ENCODE peak calls at places on chromosomes 12 and 14, in nine cellular contexts. U is HFFc6; T is activated naive CD8-positive, alpha-beta T cell treated with anti-CD3 and anti-CD28 coated beads for 36 hours; O is stimulated activated CD8-positive, alpha-beta memory T cell treated with anti-CD3 and anti-CD28 coated beads, Interleukin-4, amount 100 ng/mL, for 1 hour; V is NCI-H187 treated with DMSO at 0.1 percent for 48 hours; K is mucosa of gallbladder; A is body of pancreas; B is caudate nucleus; I is CD4-positive, alpha-beta memory T cell. Y is an unnamed sample.

GRCh38 chr12:2980630-2981029 is 21.4 kb downstream of the TEAD4 start:
- DNase-seq in U (no peak), T (no peak), O (no peak), V (no peak), K (no peak), A (no peak), B (no peak), I (no peak), Y (no peak)

GRCh38 chr12:64184216-64184615 is 37.9 kb downstream of the KICS2 start:
- DNase-seq in U (no peak), T (no peak), O (no peak), V (no peak), K (no peak), A (no peak), B (no peak), I (no peak), Y (no peak)

GRCh38 chr14:76091036-76091435 is 60.7 kb upstream of the GPATCH2L start:
- DNase-seq in U (peak), T (no peak), O (no peak), V (no peak), K (no peak), A (peak), B (no peak), I (no peak), Y (no peak)

GRCh38 chr14:61147898-61148549 is 133.1 kb downstream of the TMEM30B start:
- DNase-seq in U (peak), T (no peak), O (no peak), V (no peak), K (no peak), A (no peak), B (peak), I (no peak), Y (no peak)

GRCh38 chr12:132285311-132285741 is 44.1 kb downstream of the GALNT9 start:
- DNase-seq in U (no peak), T (no peak), O (no peak), V (no peak), K (no peak), A (no peak), B (no peak), I (no peak), Y (no peak)

GRCh38 chr12:6635375-6635855 is 344 bp downstream of the LPAR5 start:
- DNase-seq in U (no peak), T (peak), O (peak), V (no peak), K (no peak), A (no peak), B (no peak), I (peak), Y (no peak)

GRCh38 chr12:49336645-49337584 is at the start of gene C1QL4:
- DNase-seq in U (peak), T (peak), O (peak), V (peak), K (peak), A (peak), B (peak), I (peak), Y (peak)

GRCh38 chr12:80551897-80552296 is 107.9 kb downstream of the PTPRQ start:
- DNase-seq in U (peak), T (no peak), O (no peak), V (no peak), K (no peak), A (peak), B (no peak), I (no peak), Y (no peak)

GRCh38 chr14:65239897-65240296 is 137.6 kb upstream of the MAX start:
- DNase-seq in U (no peak), T (no peak), O (no peak), V (no peak), K (no peak), A (no peak), B (no peak), I (no peak), Y (no peak)

GRCh38 chr12:7131502-7131866 is 1.3 kb downstream of the CLSTN3 start:
- DNase-seq in U (no peak), T (peak), O (no peak), V (no peak), K (no peak), A (no peak), B (no peak), I (peak), Y (no peak)

GRCh38 chr14:23122086-23122485 is 3.0 kb upstream of the CEBPE start:
- DNase-seq in U (no peak), T (no peak), O (no peak), V (no peak), K (no peak), A (no peak), B (no peak), I (no peak), Y (no peak)

GRCh38 chr14:71956920-71957563 is 24.8 kb downstream of the RGS6 start:
- DNase-seq in U (no peak), T (no peak), O (no peak), V (no peak), K (no peak), A (no peak), B (no peak), I (no peak), Y (no peak)

GRCh38 chr12:112858776-112859175 is 48.0 kb upstream of the OAS1 start:
- DNase-seq in U (no peak), T (no peak), O (no peak), V (peak), K (no peak), A (no peak), B (no peak), I (no peak), Y (no peak)

GRCh38 chr14:68782091-68782981 is 10.5 kb downstream of the ZFP36L1 start:
- DNase-seq in U (no peak), T (peak), O (no peak), V (no peak), K (no peak), A (no peak), B (no peak), I (peak), Y (no peak)

GRCh38 chr12:25689996-25690501 is 137.0 kb upstream of the LMNTD1 start:
- DNase-seq in U (no peak), T (no peak), O (no peak), V (no peak), K (peak), A (peak), B (no peak), I (no peak), Y (peak)

GRCh38 chr12:51706206-51706605 is 115.2 kb downstream of the SCN8A start:
- DNase-seq in U (no peak), T (no peak), O (no peak), V (no peak), K (no peak), A (no peak), B (no peak), I (no peak), Y (no peak)

GRCh38 chr12:49905718-49906314 is 2.1 kb upstream of the FAIM2 start:
- DNase-seq in U (no peak), T (no peak), O (no peak), V (no peak), K (no peak), A (no peak), B (no peak), I (no peak), Y (no peak)

GRCh38 chr12:53751336-53752191 is at the start of gene CISTR:
- DNase-seq in U (no peak), T (peak), O (no peak), V (no peak), K (no peak), A (no peak), B (no peak), I (peak), Y (no peak)

GRCh38 chr14:48527832-48528231 is 852.4 kb upstream of the MDGA2 start:
- DNase-seq in U (no peak), T (no peak), O (no peak), V (no peak), K (no peak), A (no peak), B (no peak), I (no peak), Y (no peak)

GRCh38 chr12:120065472-120065871 is 51.1 kb downstream of the RAB35 start:
- DNase-seq in U (no peak), T (no peak), O (no peak), V (no peak), K (no peak), A (no peak), B (no peak), I (no peak), Y (no peak)

GRCh38 chr12:106601548-106601947 is 18.7 kb downstream of the RFX4 start:
- DNase-seq in U (no peak), T (no peak), O (no peak), V (no peak), K (no peak), A (no peak), B (no peak), I (no peak), Y (no peak)

GRCh38 chr12:46386360-46386867 is 13.8 kb upstream of the SLC38A2 start:
- DNase-seq in U (peak), T (no peak), O (no peak), V (no peak), K (no peak), A (no peak), B (no peak), I (no peak), Y (no peak)

GRCh38 chr12:1338483-1339177 is 255.8 kb downstream of the FBXL14 start:
- DNase-seq in U (no peak), T (no peak), O (no peak), V (no peak), K (no peak), A (no peak), B (no peak), I (no peak), Y (no peak)

GRCh38 chr12:15712823-15713663 is 76.1 kb downstream of the EPS8 start:
- DNase-seq in U (no peak), T (no peak), O (no peak), V (peak), K (peak), A (peak), B (no peak), I (no peak), Y (no peak)

GRCh38 chr14:72023128-72024042 is 91.2 kb downstream of the RGS6 start:
- DNase-seq in U (no peak), T (no peak), O (no peak), V (no peak), K (no peak), A (no peak), B (no peak), I (no peak), Y (no peak)

GRCh38 chr12:71556471-71556870 is 107.2 kb downstream of the ZFC3H1 start:
- DNase-seq in U (no peak), T (no peak), O (no peak), V (no peak), K (no peak), A (no peak), B (no peak), I (no peak), Y (no peak)